ENCODE peak calls at places on chromosomes 5 and 9, in six cellular contexts. J is prostate gland, U is testis, C is A549, A is GM12892, O is body of pancreas. M is an unnamed sample.

GRCh38 chr9:677461-678097 is 163.9 kb upstream of the DMRT1 start:
- DNase-seq in J (no peak), U (no peak), C (no peak), A (no peak), O (no peak), M (no peak)

GRCh38 chr5:95842955-95843544 is 20.5 kb upstream of the GLRX start:
- DNase-seq in J (no peak), U (peak; percentile 62), C (no peak), A (no peak), O (peak; percentile 30), M (peak; percentile 85)

GRCh38 chr5:127650649-127651048 is 1.8 kb downstream of the CTXN3 start:
- DNase-seq in J (no peak), U (no peak), C (no peak), A (no peak), O (no peak), M (no peak)

GRCh38 chr5:90549729-90550275 is 8.8 kb upstream of the ADGRV1 start:
- DNase-seq in J (no peak), U (no peak), C (no peak), A (no peak), O (no peak), M (no peak)

GRCh38 chr9:118262191-118262590 is 558.0 kb downstream of the TLR4 start:
- DNase-seq in J (no peak), U (no peak), C (no peak), A (no peak), O (no peak), M (no peak)

GRCh38 chr9:126915846-126916543 is 1.4 kb downstream of the RALGPS1 start:
- DNase-seq in J (peak; percentile 23), U (no peak), C (no peak), A (no peak), O (no peak), M (no peak)

GRCh38 chr5:135276151-135276550 is 122.9 kb downstream of the MACROH2A1 start:
- DNase-seq in J (no peak), U (no peak), C (no peak), A (no peak), O (no peak), M (no peak)

GRCh38 chr5:111158105-111158744 is 66.0 kb upstream of the CAMK4 start:
- DNase-seq in J (peak; percentile 67), U (peak; percentile 93), C (peak; percentile 25), A (no peak), O (peak; percentile 67), M (peak; percentile 55)

GRCh38 chr5:33901176-33901575 is 9.4 kb upstream of the ADAMTS12 start:
- DNase-seq in J (no peak), U (no peak), C (no peak), A (no peak), O (no peak), M (no peak)

GRCh38 chr9:133709716-133710571 is 28.2 kb downstream of the SARDH start:
- DNase-seq in J (no peak), U (no peak), C (no peak), A (no peak), O (peak; percentile 8), M (no peak)

GRCh38 chr9:101369286-101369685 is 15.5 kb downstream of the BAAT start:
- DNase-seq in J (no peak), U (no peak), C (peak; percentile 21), A (no peak), O (no peak), M (no peak)

GRCh38 chr9:93422987-93423386 is 28.5 kb upstream of the FAM120A start:
- DNase-seq in J (peak; percentile 68), U (no peak), C (no peak), A (no peak), O (peak; percentile 27), M (no peak)

GRCh38 chr5:38913714-38914113 is 67.9 kb downstream of the OSMR start:
- DNase-seq in J (no peak), U (no peak), C (no peak), A (no peak), O (no peak), M (no peak)

GRCh38 chr5:73799401-73799972 is 173.5 kb downstream of the ARHGEF28 start:
- DNase-seq in J (no peak), U (no peak), C (no peak), A (no peak), O (no peak), M (no peak)

GRCh38 chr5:157888814-157889532 is 30.0 kb upstream of the CLINT1 start:
- DNase-seq in J (no peak), U (no peak), C (no peak), A (no peak), O (no peak), M (no peak)

GRCh38 chr5:1472964-1473628 is 27.9 kb upstream of the SLC6A3 start:
- DNase-seq in J (no peak), U (no peak), C (no peak), A (no peak), O (peak; percentile 8), M (no peak)

GRCh38 chr5:16140417-16140816 is 39.2 kb downstream of the MARCHF11 start:
- DNase-seq in J (no peak), U (no peak), C (no peak), A (no peak), O (no peak), M (no peak)

GRCh38 chr5:56475689-56476486 is 242.8 kb upstream of the ANKRD55 start:
- DNase-seq in J (no peak), U (peak; percentile 72), C (no peak), A (no peak), O (no peak), M (no peak)

GRCh38 chr9:117649126-117649525 is 55.1 kb upstream of the TLR4 start:
- DNase-seq in J (no peak), U (no peak), C (no peak), A (no peak), O (no peak), M (no peak)

GRCh38 chr9:97703437-97704326 is 6.5 kb upstream of the XPA start:
- DNase-seq in J (peak; percentile 30), U (no peak), C (peak; percentile 50), A (no peak), O (peak; percentile 50), M (no peak)

GRCh38 chr5:14062178-14062577 is 81.0 kb upstream of the TRIO start:
- DNase-seq in J (no peak), U (no peak), C (no peak), A (no peak), O (no peak), M (no peak)

GRCh38 chr5:956941-957729 is 51.5 kb upstream of the NKD2 start:
- DNase-seq in J (no peak), U (no peak), C (peak; percentile 46), A (peak; percentile 54), O (peak; percentile 50), M (no peak)

GRCh38 chr5:56676091-56676768 is 139.1 kb upstream of the MAP3K1 start:
- DNase-seq in J (no peak), U (no peak), C (no peak), A (no peak), O (no peak), M (peak; percentile 74)

GRCh38 chr9:124869986-124870560 is 8.1 kb downstream of the ARPC5L start:
- DNase-seq in J (no peak), U (peak; percentile 62), C (no peak), A (no peak), O (peak; percentile 32), M (peak; percentile 39)

GRCh38 chr5:89584339-89584956 is 701.5 kb upstream of the MEF2C start:
- DNase-seq in J (no peak), U (no peak), C (no peak), A (no peak), O (no peak), M (no peak)

GRCh38 chr9:114285166-114285867 is 37.6 kb upstream of the ORM1 start:
- DNase-seq in J (no peak), U (peak; percentile 53), C (no peak), A (no peak), O (peak; percentile 16), M (no peak)

GRCh38 chr5:3225201-3225960 is 370.3 kb upstream of the IRX1 start:
- DNase-seq in J (no peak), U (no peak), C (no peak), A (no peak), O (no peak), M (no peak)

GRCh38 chr5:59496524-59497134 is 396.9 kb downstream of the PDE4D start:
- DNase-seq in J (no peak), U (peak; percentile 27), C (no peak), A (no peak), O (no peak), M (peak; percentile 29)

GRCh38 chr5:98458726-98459125 is 314.7 kb upstream of the RGMB start:
- DNase-seq in J (no peak), U (no peak), C (no peak), A (no peak), O (no peak), M (no peak)

DNA sequence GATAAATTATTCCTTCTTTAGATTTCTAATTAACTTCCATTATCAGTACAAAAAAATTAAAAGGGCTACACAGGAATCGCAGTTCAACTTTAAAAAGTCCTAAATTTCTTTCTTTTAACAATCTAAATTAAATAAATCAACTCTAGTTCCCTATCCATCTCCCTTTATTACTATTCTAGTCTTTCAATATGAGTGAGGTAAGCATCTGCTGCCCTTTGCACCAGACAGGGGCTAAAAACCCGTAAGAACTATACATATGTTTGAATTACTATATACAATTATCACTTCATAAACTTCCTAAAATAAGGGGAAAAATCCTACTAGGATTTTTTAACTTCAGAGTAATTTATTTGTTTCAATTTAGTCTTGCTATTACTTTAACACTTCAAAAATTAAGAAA is 145.6 kb downstream of the SSBP2 start:
- DNase-seq in J (no peak), U (no peak), C (no peak), A (no peak), O (no peak), M (no peak)
- TF ChIP-seq POLR2A in J (no peak), U (no peak), C (no peak), A (no peak), O (no peak), M (no peak)

DNA sequence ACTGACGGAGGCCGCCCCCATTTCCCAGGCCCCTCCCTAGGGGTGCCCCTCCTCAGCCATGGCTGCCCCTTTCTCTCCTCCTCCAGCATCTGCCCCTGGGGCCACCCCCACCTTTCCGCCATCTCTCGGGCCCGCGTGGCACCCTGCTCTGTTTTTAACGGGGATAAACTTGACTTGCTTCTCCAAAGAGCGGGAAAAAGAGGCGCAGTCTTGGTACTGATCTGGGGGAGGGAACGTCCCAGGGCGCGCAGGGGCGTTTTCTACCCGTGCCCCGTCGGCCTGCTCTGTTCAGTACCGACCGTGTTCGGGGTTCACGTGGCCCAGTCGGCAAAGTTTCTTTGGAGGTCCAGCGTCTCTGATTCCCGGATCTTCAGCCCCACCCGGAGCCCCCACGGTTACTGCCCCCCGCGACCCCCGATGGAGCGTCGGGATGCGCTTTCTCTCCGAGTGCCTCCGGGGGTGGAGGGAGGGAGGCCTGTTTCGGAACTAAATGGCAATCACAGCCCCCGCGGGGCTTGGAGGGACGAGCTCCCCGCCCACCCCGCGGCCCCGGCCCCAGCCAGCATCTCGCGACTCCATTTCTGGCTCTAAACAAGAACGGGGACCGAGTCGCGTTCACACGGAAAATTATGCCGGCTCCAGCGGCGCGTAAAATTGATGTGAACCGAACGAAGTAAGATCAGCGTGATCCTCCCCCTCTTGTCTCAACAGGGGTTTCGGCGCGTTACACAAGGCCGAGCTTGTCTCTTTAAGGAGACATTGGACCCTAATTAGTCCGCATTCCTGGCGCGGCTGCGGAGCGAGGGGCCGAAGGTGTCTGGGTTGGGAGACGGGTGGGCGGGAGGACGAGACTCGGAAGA is 1.1 kb upstream of the TLE4 start:
- DNase-seq in J (peak; percentile 31), U (peak; percentile 45), C (peak; percentile 60), A (peak; percentile 16), O (peak; percentile 18), M (peak; percentile 76)
- TF ChIP-seq POLR2A in J (no peak), U (no peak), C (peak; percentile 18), A (no peak), O (peak; percentile 47), M (no peak)

GRCh38 chr9:96654450-96655197 is 493 bp downstream of the PRXL2C start:
- DNase-seq in J (peak; percentile 57), U (peak; percentile 89), C (peak; percentile 71), A (peak; percentile 37), O (peak; percentile 76), M (peak; percentile 78)
- TF ChIP-seq POLR2A in J (no peak), U (no peak), C (peak; percentile 14), A (no peak), O (peak; percentile 52), M (peak; percentile 17)

GRCh38 chr9:5438301-5439162 is 807 bp upstream of the PLGRKT start:
- DNase-seq in J (no peak), U (peak; percentile 26), C (no peak), A (no peak), O (no peak), M (no peak)
- TF ChIP-seq POLR2A in J (no peak), U (no peak), C (no peak), A (peak; percentile 20), O (no peak), M (no peak)